ENCODE peak calls at places on chromosomes 2 and 18, in six cellular contexts. K is Caco-2, E is mammary epithelial cell, Z is Calu3, M is PC-9, N is nephron progenitor cell. P is an unnamed sample.

GRCh38 chr18:12993439-12993838 is 2.3 kb downstream of the CEP192 start:
- DNase-seq in K (no peak), E (no peak), Z (no peak), M (no peak), N (no peak), P (no peak)

GRCh38 chr2:10305254-10305635 is 2.5 kb downstream of the HPCAL1 start:
- DNase-seq in K (no peak), E (no peak), Z (no peak), M (peak), N (no peak), P (no peak)

GRCh38 chr2:235734168-235734567 is 240.3 kb downstream of the AGAP1 start:
- DNase-seq in K (no peak), E (no peak), Z (no peak), M (no peak), N (no peak), P (no peak)

GRCh38 chr2:106956879-106957278 is 70.9 kb upstream of the ST6GAL2 start:
- DNase-seq in K (no peak), E (no peak), Z (no peak), M (no peak), N (no peak), P (no peak)

GRCh38 chr2:231684314-231685223 is 23.8 kb upstream of the PTMA start:
- DNase-seq in K (no peak), E (no peak), Z (no peak), M (no peak), N (no peak), P (no peak)

GRCh38 chr2:122999823-123000222 is 1025.3 kb upstream of the CNTNAP5 start:
- DNase-seq in K (no peak), E (no peak), Z (no peak), M (no peak), N (no peak), P (no peak)

GRCh38 chr2:12759248-12759647 is 42.5 kb downstream of the TRIB2 start:
- DNase-seq in K (no peak), E (peak), Z (no peak), M (peak), N (no peak), P (no peak)

GRCh38 chr18:72086421-72086820 is 457.7 kb downstream of the CBLN2 start:
- DNase-seq in K (peak), E (no peak), Z (no peak), M (no peak), N (no peak), P (no peak)

GRCh38 chr18:37184209-37184868 is 355.4 kb downstream of the KIAA1328 start:
- DNase-seq in K (no peak), E (no peak), Z (no peak), M (no peak), N (no peak), P (no peak)

GRCh38 chr2:152348388-152348787 is 13.4 kb downstream of the FMNL2 start:
- DNase-seq in K (no peak), E (peak), Z (no peak), M (no peak), N (no peak), P (no peak)

GRCh38 chr2:162926501-162926900 is 87.9 kb upstream of the KCNH7 start:
- DNase-seq in K (no peak), E (peak), Z (peak), M (peak), N (no peak), P (no peak)

GRCh38 chr2:47664817-47665216 is 118.1 kb upstream of the MSH6 start:
- DNase-seq in K (peak), E (peak), Z (peak), M (no peak), N (no peak), P (no peak)

GRCh38 chr2:168455692-168456525 is at the start of gene CERS6:
- DNase-seq in K (peak), E (peak), Z (peak), M (peak), N (peak), P (peak)

GRCh38 chr2:3487432-3487831 is 31.9 kb downstream of the ADI1 start:
- DNase-seq in K (no peak), E (no peak), Z (no peak), M (no peak), N (no peak), P (no peak)

GRCh38 chr2:112688086-112688880 is 32.5 kb upstream of the NT5DC4 start:
- DNase-seq in K (no peak), E (no peak), Z (no peak), M (no peak), N (no peak), P (no peak)

GRCh38 chr2:37877457-37878315 is 47.4 kb upstream of the RMDN2 start:
- DNase-seq in K (peak), E (peak), Z (peak), M (peak), N (peak), P (no peak)

GRCh38 chr2:175062787-175063585 is 57.8 kb upstream of the CHN1 start:
- DNase-seq in K (no peak), E (peak), Z (no peak), M (no peak), N (no peak), P (no peak)

GRCh38 chr2:156005999-156006712 is 326.4 kb downstream of the NR4A2 start:
- DNase-seq in K (peak), E (peak), Z (no peak), M (peak), N (no peak), P (no peak)

GRCh38 chr18:61606759-61607158 is 273.5 kb downstream of the CDH20 start:
- DNase-seq in K (no peak), E (peak), Z (peak), M (peak), N (peak), P (no peak)

GRCh38 chr2:85858841-85859240 is 29.9 kb downstream of the ST3GAL5 start:
- DNase-seq in K (no peak), E (no peak), Z (no peak), M (no peak), N (no peak), P (no peak)

GRCh38 chr2:239675856-239676715 is 275.3 kb upstream of the HDAC4 start:
- DNase-seq in K (no peak), E (no peak), Z (no peak), M (no peak), N (no peak), P (no peak)

GRCh38 chr2:240986787-240987411 is 11.5 kb upstream of the SNED1 start:
- DNase-seq in K (no peak), E (no peak), Z (no peak), M (no peak), N (peak), P (no peak)

GRCh38 chr18:7927119-7927518 is 360.0 kb downstream of the PTPRM start:
- DNase-seq in K (no peak), E (no peak), Z (no peak), M (no peak), N (no peak), P (no peak)

GRCh38 chr2:96150791-96151594 is 5.8 kb upstream of the DUSP2 start:
- DNase-seq in K (no peak), E (no peak), Z (no peak), M (no peak), N (no peak), P (no peak)

GRCh38 chr18:33062834-33063364 is 290.1 kb upstream of the KLHL14 start:
- DNase-seq in K (no peak), E (no peak), Z (no peak), M (no peak), N (no peak), P (no peak)

GRCh38 chr2:159613515-159614336 is 2.6 kb downstream of the BAZ2B start:
- DNase-seq in K (no peak), E (peak), Z (no peak), M (no peak), N (no peak), P (no peak)

GRCh38 chr18:22307528-22307927 is 110.2 kb downstream of the CTAGE1 start:
- DNase-seq in K (peak), E (no peak), Z (no peak), M (no peak), N (no peak), P (no peak)

GRCh38 chr2:128169497-128169896 is 78.5 kb downstream of the UGGT1 start:
- DNase-seq in K (no peak), E (no peak), Z (no peak), M (no peak), N (no peak), P (no peak)

GRCh38 chr18:63236990-63237389 is 82.6 kb downstream of the BCL2 start:
- DNase-seq in K (no peak), E (no peak), Z (no peak), M (no peak), N (no peak), P (no peak)

GRCh38 chr2:172232638-172233253 is 130.0 kb upstream of the DLX2 start:
- DNase-seq in K (no peak), E (no peak), Z (no peak), M (no peak), N (peak), P (no peak)

GRCh38 chr2:206979922-206980321 is 40.6 kb downstream of the CPO start:
- DNase-seq in K (no peak), E (peak), Z (no peak), M (no peak), N (no peak), P (no peak)

GRCh38 chr2:238582159-238582558 is 155.4 kb downstream of the ASB1 start:
- DNase-seq in K (no peak), E (no peak), Z (no peak), M (no peak), N (no peak), P (no peak)

GRCh38 chr2:101435011-101435862 is 39.7 kb downstream of the RFX8 start:
- DNase-seq in K (no peak), E (no peak), Z (no peak), M (no peak), N (peak), P (peak)

GRCh38 chr2:236702693-236703092 is 133.1 kb downstream of the ACKR3 start:
- DNase-seq in K (no peak), E (no peak), Z (no peak), M (no peak), N (no peak), P (no peak)

GRCh38 chr2:85760371-85760770 is 6.6 kb downstream of the ATOH8 start:
- DNase-seq in K (no peak), E (no peak), Z (no peak), M (no peak), N (no peak), P (no peak)

GRCh38 chr2:42195559-42195958 is 26.4 kb downstream of the EML4 start:
- DNase-seq in K (peak), E (peak), Z (no peak), M (no peak), N (no peak), P (no peak)

GRCh38 chr2:239321596-239322413 is 79.0 kb downstream of the HDAC4 start:
- DNase-seq in K (no peak), E (no peak), Z (no peak), M (no peak), N (no peak), P (no peak)

GRCh38 chr2:105378921-105379383 is 19.9 kb downstream of the FHL2 start:
- DNase-seq in K (no peak), E (no peak), Z (no peak), M (no peak), N (no peak), P (no peak)

GRCh38 chr2:119229716-119230115 is 6.1 kb downstream of the STEAP3 start:
- DNase-seq in K (no peak), E (no peak), Z (no peak), M (peak), N (no peak), P (no peak)

GRCh38 chr2:61537590-61538178 is 472 bp downstream of the XPO1 start:
- DNase-seq in K (no peak), E (no peak), Z (no peak), M (no peak), N (no peak), P (peak)
- TF ChIP-seq CTCF in K (no peak), E (no peak), Z (no peak), M (no peak), N (no peak), P (no peak)

GRCh38 chr18:26456070-26456491 is 92.3 kb downstream of the KCTD1 start:
- DNase-seq in K (no peak), E (no peak), Z (no peak), M (no peak), N (no peak), P (no peak)

GRCh38 chr18:26458526-26459232 is 89.7 kb downstream of the KCTD1 start:
- DNase-seq in K (no peak), E (peak), Z (no peak), M (no peak), N (no peak), P (no peak)

GRCh38 chr18:26459340-26459739 is 89.0 kb downstream of the KCTD1 start:
- DNase-seq in K (no peak), E (no peak), Z (no peak), M (no peak), N (no peak), P (no peak)

GRCh38 chr18:26457195-26457594 is 91.2 kb downstream of the KCTD1 start:
- DNase-seq in K (no peak), E (no peak), Z (no peak), M (no peak), N (no peak), P (no peak)

DNA sequence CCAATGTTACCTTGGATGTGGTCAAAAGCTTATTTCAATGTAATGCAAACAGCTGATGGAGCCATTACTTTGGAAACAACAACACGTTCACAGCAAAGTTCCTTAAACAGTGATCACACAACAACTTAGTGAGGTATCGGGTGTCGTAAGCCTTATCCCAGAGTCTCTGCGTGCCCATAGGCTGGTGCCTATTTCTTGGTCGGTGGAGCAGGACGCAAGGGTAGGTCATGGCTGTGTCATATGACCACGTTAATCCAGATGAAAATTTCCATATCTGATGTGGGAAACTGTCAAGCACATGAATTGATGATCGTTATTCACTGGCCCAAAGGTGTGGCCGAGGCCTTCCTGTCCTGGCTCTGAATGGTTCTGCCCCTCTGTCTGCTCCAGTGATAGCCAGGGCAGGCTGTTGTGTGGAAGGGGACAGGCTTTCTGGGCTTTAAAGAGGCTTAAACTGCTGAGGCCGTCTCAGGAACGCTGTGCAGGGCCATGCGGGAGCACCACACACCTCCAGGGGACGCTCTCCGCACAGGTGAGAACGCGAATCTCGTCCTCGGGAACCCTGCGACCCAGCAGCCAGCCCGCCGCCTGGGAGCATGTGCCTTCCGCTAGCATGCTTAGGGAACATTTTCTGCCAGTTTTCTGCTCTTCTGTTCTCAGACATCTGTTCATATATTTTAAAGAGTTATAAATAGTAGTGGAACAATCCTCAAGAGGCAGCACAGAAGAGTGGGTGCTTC is 90.6 kb downstream of the KCTD1 start:
- DNase-seq in K (no peak), E (no peak), Z (no peak), M (no peak), N (peak), P (peak)
- TF ChIP-seq CTCF in K (no peak), E (no peak), Z (no peak), M (no peak), N (peak), P (peak)

DNA sequence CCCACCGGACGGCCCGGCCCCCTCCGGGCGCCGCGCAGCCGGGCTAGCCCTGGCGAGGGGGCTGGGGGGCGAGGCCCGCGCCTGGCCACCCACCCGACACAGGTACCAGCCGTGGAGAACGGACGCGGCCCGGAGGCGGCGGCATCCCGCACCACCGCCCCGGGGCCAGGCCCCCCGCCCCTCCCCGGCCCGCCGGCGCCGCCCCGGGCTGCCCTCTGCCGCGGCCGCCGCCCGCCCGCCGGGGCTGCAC is 405 bp downstream of the SOS1 start:
- DNase-seq in K (no peak), E (no peak), Z (no peak), M (no peak), N (no peak), P (no peak)
- TF ChIP-seq CTCF in K (no peak), E (no peak), Z (no peak), M (no peak), N (no peak), P (no peak)

GRCh38 chr2:64958556-64958955 is 30.6 kb upstream of the SLC1A4 start:
- DNase-seq in K (no peak), E (no peak), Z (no peak), M (no peak), N (no peak), P (no peak)

GRCh38 chr2:64966839-64967238 is 22.4 kb upstream of the SLC1A4 start:
- DNase-seq in K (no peak), E (no peak), Z (no peak), M (no peak), N (no peak), P (no peak)

GRCh38 chr2:64960819-64961218 is 28.4 kb upstream of the SLC1A4 start:
- DNase-seq in K (no peak), E (no peak), Z (no peak), M (no peak), N (no peak), P (no peak)

GRCh38 chr2:64966017-64966416 is 23.2 kb upstream of the SLC1A4 start:
- DNase-seq in K (no peak), E (no peak), Z (no peak), M (no peak), N (no peak), P (no peak)

DNA sequence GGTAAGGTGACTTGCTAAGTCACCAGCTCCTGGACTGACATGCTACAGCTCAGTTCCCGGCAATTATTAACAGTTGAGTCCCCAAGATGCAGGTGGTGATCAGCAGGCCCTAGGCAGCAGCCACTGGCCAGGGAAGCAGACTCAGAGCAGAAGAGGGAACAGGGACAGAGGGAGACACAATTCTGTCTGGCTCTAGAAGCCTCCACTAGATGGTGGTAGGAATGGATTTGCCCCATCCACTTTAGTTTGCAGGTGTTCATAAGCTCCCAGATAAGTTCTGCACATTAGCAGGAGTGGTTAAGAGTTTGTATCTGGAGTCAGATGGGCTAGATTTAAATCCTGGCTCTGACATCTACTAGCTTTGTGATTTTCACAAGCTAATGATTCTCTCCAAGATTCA is 25.5 kb upstream of the SLC1A4 start:
- DNase-seq in K (no peak), E (no peak), Z (no peak), M (no peak), N (no peak), P (no peak)
- TF ChIP-seq CTCF in K (no peak), E (no peak), Z (no peak), M (no peak), N (no peak), P (no peak)

DNA sequence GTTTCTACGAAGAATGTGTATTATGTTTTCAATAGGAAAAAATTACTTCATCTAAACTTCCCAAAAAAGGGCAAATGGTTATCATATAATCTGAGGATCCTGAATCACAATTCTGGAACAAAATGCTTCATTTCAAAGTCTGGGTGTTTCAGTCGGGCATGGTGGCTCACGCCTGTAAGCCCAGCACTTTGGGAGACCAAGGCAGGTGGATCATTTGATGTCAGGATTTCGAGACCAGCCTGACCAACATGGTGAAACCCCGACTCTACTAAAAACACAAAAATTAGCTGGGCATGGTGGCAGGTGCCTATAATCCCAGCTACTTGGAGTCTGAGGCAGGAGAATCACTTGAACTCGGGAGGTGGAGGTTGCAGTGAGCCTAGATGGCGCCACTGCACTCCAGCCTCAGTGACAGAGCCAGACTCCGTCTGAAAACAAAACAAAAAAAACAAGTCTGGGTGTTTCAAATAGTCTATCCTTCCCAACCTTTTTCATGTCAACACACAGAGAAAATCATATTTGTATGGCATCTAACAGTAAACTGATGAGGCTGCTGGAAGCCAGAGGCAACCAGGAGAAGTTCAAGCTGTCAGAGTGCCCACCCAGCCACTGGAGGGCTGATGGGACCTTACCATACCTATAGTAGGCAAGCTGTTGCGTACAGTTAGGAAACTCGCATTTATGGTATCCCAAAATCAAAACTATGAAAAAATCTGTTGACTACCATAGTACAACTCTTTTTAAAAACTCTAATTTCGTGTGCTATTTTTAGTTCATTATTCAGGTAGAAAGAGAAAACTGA is 14.6 kb downstream of the NBAS start:
- DNase-seq in K (peak), E (no peak), Z (no peak), M (no peak), N (no peak), P (no peak)
- TF ChIP-seq CTCF in K (peak), E (peak), Z (peak), M (peak), N (no peak), P (no peak)